ENCODE peak calls at places on chromosomes 13 and 19, in four cellular contexts. V is PC-3, J is endodermal cell, D is mucosa of descending colon. Y is an unnamed sample. For H3K4me1, the result is how much of the 10 kb centered on the place peaks cover.

GRCh38 chr19:13001502-13002388 is 6.5 kb downstream of the NFIX start:
- DNase-seq in J (no peak), V (no peak), D (peak), Y (no peak)

GRCh38 chr19:6887326-6887725 is at the start of gene ADGRE1:
- DNase-seq in V (no peak), D (no peak), J (no peak), Y (no peak)

GRCh38 chr19:34979819-34980640 is 16.0 kb upstream of the ZNF792 start:
- DNase-seq in J (no peak), V (no peak), D (no peak), Y (no peak)

GRCh38 chr13:58960909-58961308 is 1202.8 kb downstream of the DIAPH3 start:
- DNase-seq in D (no peak), J (no peak), V (peak), Y (no peak)

GRCh38 chr13:35817642-35818576 is 313.3 kb downstream of the DCLK1 start:
- DNase-seq in D (no peak), J (no peak), V (no peak), Y (no peak)

GRCh38 chr19:4327252-4327876 is 11.3 kb downstream of the STAP2 start:
- DNase-seq in J (peak), V (no peak), D (peak), Y (no peak)

GRCh38 chr13:113159701-113160100 is 1.3 kb downstream of the PROZ start:
- DNase-seq in V (no peak), J (peak), D (no peak), Y (no peak)

GRCh38 chr13:84417426-84417825 is 535.2 kb upstream of the SLITRK1 start:
- DNase-seq in V (no peak), J (no peak), D (no peak), Y (peak)

GRCh38 chr13:110914293-110915056 is 394 bp downstream of the ANKRD10 start:
- DNase-seq in V (peak), D (peak), J (peak), Y (no peak)

GRCh38 chr13:112910016-112910415 is 59.0 kb upstream of the MCF2L start:
- DNase-seq in D (no peak), J (no peak), V (no peak), Y (no peak)

GRCh38 chr13:109226631-109227030 is 559.8 kb downstream of the IRS2 start:
- DNase-seq in V (no peak), J (no peak), D (no peak), Y (no peak)

GRCh38 chr13:87677334-87678234 is 6.4 kb downstream of the SLITRK5 start:
- DNase-seq in J (peak), D (peak), V (peak), Y (peak)

GRCh38 chr19:15934332-15935078 is at the start of gene CYP4F11:
- DNase-seq in V (peak), D (peak), J (no peak), Y (no peak)

GRCh38 chr13:111328111-111328802 is 7.8 kb downstream of the TEX29 start:
- DNase-seq in D (no peak), V (no peak), J (no peak), Y (no peak)

GRCh38 chr19:43774103-43774939 is 6.5 kb downstream of the KCNN4 start:
- DNase-seq in V (no peak), J (peak), D (peak), Y (no peak)

GRCh38 chr19:30546332-30546731 is 174.1 kb downstream of the ZNF536 start:
- DNase-seq in J (no peak), V (no peak), D (no peak), Y (no peak)

GRCh38 chr19:29672319-29672932 is 7.2 kb downstream of the PLEKHF1 start:
- DNase-seq in D (no peak), V (no peak), J (no peak), Y (no peak)

GRCh38 chr13:62040078-62040477 is 624.4 kb upstream of the PCDH20 start:
- DNase-seq in J (no peak), D (no peak), V (no peak), Y (no peak)

GRCh38 chr13:28455580-28456194 is 39.2 kb downstream of the FLT1 start:
- DNase-seq in J (no peak), V (no peak), D (no peak), Y (no peak)

GRCh38 chr13:39777527-39778061 is 122.1 kb downstream of the COG6 start:
- DNase-seq in J (peak), D (no peak), V (peak), Y (peak)

GRCh38 chr19:23075031-23075733 is 41.6 kb upstream of the ZNF730 start:
- DNase-seq in V (peak), J (peak), D (peak), Y (peak)

GRCh38 chr13:27921961-27922910 is 2.4 kb downstream of the PDX1 start:
- DNase-seq in V (no peak), D (no peak), J (peak), Y (no peak)

GRCh38 chr19:40315812-40316475 is 30.8 kb upstream of the AKT2 start:
- DNase-seq in D (no peak), V (no peak), J (no peak), Y (no peak)

GRCh38 chr19:11814707-11815050 is 606 bp downstream of the ZNF440 start:
- DNase-seq in V (peak), D (no peak), J (no peak), Y (peak)

GRCh38 chr13:106815545-106815944 is 247.6 kb upstream of the ARGLU1 start:
- DNase-seq in J (peak), D (no peak), V (no peak), Y (no peak)

GRCh38 chr19:7505682-7506384 is 10.1 kb upstream of the ZNF358 start:
- DNase-seq in D (peak), V (no peak), J (peak), Y (no peak)

GRCh38 chr19:10699650-10700335 is 1.4 kb upstream of the QTRT1 start:
- DNase-seq in V (peak), J (peak), D (no peak), Y (no peak)

GRCh38 chr19:56821675-56822074 is 18.9 kb downstream of the PEG3 start:
- DNase-seq in V (no peak), J (no peak), D (no peak), Y (no peak)

GRCh38 chr19:4506449-4507149 is 11.7 kb downstream of the PLIN4 start:
- DNase-seq in D (no peak), V (peak), J (no peak), Y (peak)

GRCh38 chr13:20360835-20361412 is 128.8 kb upstream of the GJB6 start:
- DNase-seq in D (no peak), J (no peak), V (no peak), Y (no peak)

GRCh38 chr13:61039302-61039701 is 376.3 kb downstream of the PCDH20 start:
- DNase-seq in V (no peak), J (no peak), D (no peak), Y (no peak)

GRCh38 chr13:21101865-21102576 is 40.6 kb upstream of the LATS2 start:
- DNase-seq in V (no peak), D (no peak), J (no peak), Y (no peak)

GRCh38 chr19:2811735-2812413 is 7.8 kb upstream of the ZNF554 start:
- DNase-seq in J (no peak), V (no peak), D (peak), Y (no peak)

GRCh38 chr19:17058236-17058635 is 17.0 kb downstream of the HAUS8 start:
- DNase-seq in D (no peak), V (no peak), J (no peak), Y (no peak)

GRCh38 chr19:623175-623916 is 10.0 kb downstream of the POLRMT start:
- DNase-seq in V (no peak), J (no peak), D (no peak), Y (no peak)

GRCh38 chr19:18919086-18919894 is at the start of the genes COPE and DDX49:
- DNase-seq in D (peak), V (peak), J (peak), Y (peak)

GRCh38 chr13:42378383-42378780 is 106.4 kb downstream of the AKAP11 start:
- DNase-seq in V (no peak), D (no peak), J (no peak), Y (no peak)

GRCh38 chr13:33862006-33862405 is 44.1 kb downstream of the RFC3 start:
- DNase-seq in J (no peak), V (no peak), D (no peak), Y (no peak)

GRCh38 chr19:38918526-38918925 is 6.5 kb upstream of the CCER2 start:
- DNase-seq in J (no peak), V (no peak), D (no peak), Y (no peak)

GRCh38 chr19:38917516-38917915 is 5.5 kb upstream of the CCER2 start:
- DNase-seq in V (no peak), D (no peak), J (no peak), Y (no peak)

GRCh38 chr19:38919837-38920528 is 8.0 kb upstream of the CCER2 start:
- DNase-seq in V (no peak), D (no peak), J (no peak), Y (no peak)

GRCh38 chr19:38915329-38916321 is 3.6 kb upstream of the CCER2 start:
- DNase-seq in D (peak), V (no peak), J (no peak), Y (no peak)

GRCh38 chr19:38917921-38918491 is 6.0 kb upstream of the CCER2 start:
- DNase-seq in J (no peak), V (peak), D (peak), Y (no peak)
- TF ChIP-seq CTCF in J (peak), V (peak), D (no peak), Y (peak)

GRCh38 chr19:51549533-51550324 is 18.3 kb upstream of the SIGLEC6 start:
- DNase-seq in J (no peak), D (no peak), V (no peak), Y (no peak)

GRCh38 chr19:51550848-51551672 is 19.6 kb upstream of the SIGLEC6 start:
- DNase-seq in D (no peak), J (no peak), V (peak), Y (no peak)

GRCh38 chr19:51552608-51552995 is 18.5 kb upstream of the ZNF175 start:
- DNase-seq in D (no peak), V (no peak), J (no peak), Y (no peak)

GRCh38 chr19:51551673-51552440 is 19.2 kb upstream of the ZNF175 start:
- DNase-seq in V (no peak), D (no peak), J (no peak), Y (no peak)

GRCh38 chr19:51552996-51553725 is 17.9 kb upstream of the ZNF175 start:
- DNase-seq in J (peak), V (peak), D (peak), Y (peak)
- H3K4me1 ChIP-seq in J (under half), V (under half), D (under half), Y (under half)

DNA sequence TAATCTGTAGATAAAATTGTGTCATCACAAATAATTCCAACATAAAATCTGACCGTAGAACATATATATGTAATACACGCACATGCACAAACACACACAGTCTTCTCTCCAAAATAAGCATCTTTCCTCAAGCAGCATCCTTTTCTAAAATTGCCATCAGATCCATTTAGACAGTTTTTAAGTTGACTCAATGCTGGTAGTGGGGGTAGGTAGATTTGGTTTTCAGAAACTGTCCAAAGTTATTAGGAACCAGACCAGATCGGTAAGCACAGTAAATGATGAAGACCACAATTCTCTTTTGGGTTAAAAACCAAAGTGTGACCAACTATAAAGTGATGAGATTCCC is 64.6 kb downstream of the SERP2 start:
- DNase-seq in V (no peak), D (no peak), J (no peak), Y (no peak)
- TF ChIP-seq CTCF in V (no peak), D (no peak), J (peak), Y (no peak)

GRCh38 chr19:48619692-48620565 is 623 bp downstream of the SPHK2 start:
- DNase-seq in J (peak), V (no peak), D (no peak), Y (no peak)
- H3K4me1 ChIP-seq in J (under half), V (under half), D (under half), Y (under half)